ENCODE peak calls at places on chromosomes 7 and 10, in five cellular contexts. I, E, O, X and L are unnamed samples. For H3K4me1, the result is how much of the 10 kb centered on the place peaks cover.

GRCh38 chr7:129010075-129010474 is 44.8 kb downstream of the TNPO3 start:
- DNase-seq in I (no peak), X (no peak), E (no peak), O (no peak), L (no peak)

GRCh38 chr7:151963895-151964870 is 7.9 kb downstream of the GALNTL5 start:
- DNase-seq in X (no peak), O (no peak), I (peak), E (no peak), L (peak)

GRCh38 chr7:17490825-17491224 is 192.4 kb downstream of the AHR start:
- DNase-seq in I (no peak), E (no peak), X (no peak), O (no peak), L (no peak)

GRCh38 chr7:29807179-29807841 is 1.0 kb downstream of the WIPF3 start:
- DNase-seq in E (peak), X (peak), O (no peak), I (peak), L (no peak)

GRCh38 chr10:2508971-2509605 is 558.3 kb upstream of the PFKP start:
- DNase-seq in E (no peak), O (peak), X (no peak), I (no peak), L (no peak)

GRCh38 chr7:30596721-30597120 is 2.0 kb downstream of the GARS1 start:
- DNase-seq in I (no peak), E (no peak), O (peak), X (no peak), L (no peak)

GRCh38 chr7:28793383-28793782 is 164.7 kb downstream of the TRIL start:
- DNase-seq in X (no peak), E (no peak), O (no peak), I (peak), L (no peak)

GRCh38 chr7:111384065-111384891 is 178.0 kb downstream of the IMMP2L start:
- DNase-seq in I (no peak), X (no peak), E (no peak), O (peak), L (no peak)

GRCh38 chr10:60372436-60372835 is 17.2 kb downstream of the ANK3 start:
- DNase-seq in E (no peak), O (no peak), I (no peak), X (no peak), L (no peak)

GRCh38 chr7:127884066-127884559 is 147.1 kb downstream of the LRRC4 start:
- DNase-seq in E (no peak), I (peak), X (no peak), O (no peak), L (no peak)

GRCh38 chr10:29554660-29555059 is 80.1 kb downstream of the SVIL start:
- DNase-seq in X (no peak), I (no peak), O (peak), E (no peak), L (peak)

GRCh38 chr10:126012485-126012884 is 116.1 kb downstream of the FANK1 start:
- DNase-seq in O (peak), I (no peak), E (no peak), X (no peak), L (no peak)

GRCh38 chr7:80511964-80512363 is at the start of gene GNAT3:
- DNase-seq in I (no peak), X (no peak), E (no peak), O (no peak), L (no peak)

GRCh38 chr7:148503900-148504487 is 86.6 kb upstream of the C7orf33 start:
- DNase-seq in X (no peak), I (no peak), O (peak), E (no peak), L (no peak)

GRCh38 chr7:47518827-47519226 is 63.1 kb downstream of the TNS3 start:
- DNase-seq in X (no peak), E (peak), I (no peak), O (peak), L (no peak)

GRCh38 chr10:125411724-125412123 is 251.4 kb upstream of the CTBP2 start:
- DNase-seq in X (no peak), O (peak), I (no peak), E (no peak), L (peak)

GRCh38 chr10:5762531-5762930 is 50.7 kb downstream of the GDI2 start:
- DNase-seq in O (no peak), I (no peak), X (no peak), E (no peak), L (no peak)

GRCh38 chr10:79399242-79399831 is 46.1 kb downstream of the ZCCHC24 start:
- DNase-seq in E (peak), X (peak), I (peak), O (peak), L (peak)

DNA sequence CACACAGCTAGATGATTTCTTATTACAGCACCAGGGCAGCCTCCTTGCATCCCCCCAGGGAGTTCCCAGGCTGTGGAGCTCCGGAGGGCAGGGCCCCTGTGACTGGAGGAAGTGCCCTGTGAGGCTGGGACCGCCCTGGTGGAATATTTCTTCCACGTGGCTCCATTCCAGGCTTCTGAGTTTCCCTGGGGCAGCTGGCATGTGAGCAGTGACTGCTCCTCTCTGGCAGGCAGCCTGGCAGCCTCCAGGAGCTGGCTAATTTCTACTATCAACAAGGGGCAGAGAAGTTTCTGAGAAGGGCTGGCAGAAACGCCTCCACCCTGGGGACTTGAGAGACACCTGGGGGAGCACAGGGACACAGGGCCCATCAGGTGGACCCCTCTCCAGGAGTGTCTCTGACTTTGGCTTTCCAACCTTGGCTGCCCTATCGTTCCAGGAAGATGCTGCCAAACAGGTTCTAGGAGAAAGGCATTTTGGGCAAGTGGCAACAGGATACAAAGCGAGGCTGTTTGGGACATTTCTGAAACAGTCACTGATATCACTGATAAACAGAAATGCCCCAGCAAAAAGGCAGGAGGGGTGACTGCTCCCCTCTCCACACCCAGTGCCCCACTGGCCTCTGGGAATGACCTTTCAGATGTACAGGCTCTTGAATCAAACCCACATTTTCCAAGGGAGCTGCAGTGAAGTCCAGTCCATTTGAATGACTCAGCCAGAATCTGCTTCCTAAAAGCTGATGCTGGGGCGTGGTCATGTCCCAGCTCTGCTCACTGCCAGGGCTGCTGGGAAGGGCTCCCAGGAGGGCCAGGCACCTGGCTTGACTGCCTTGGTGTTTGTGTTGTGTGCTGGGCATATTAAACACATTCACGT is 16.1 kb downstream of the MYOF start:
- DNase-seq in O (peak), X (peak), I (peak), E (peak), L (peak)
- H3K4me1 ChIP-seq in O (under half), X (under half), I (half or more), E (half or more), L (half or more)

GRCh38 chr7:147413243-147413642 is 1177.3 kb upstream of the C7orf33 start:
- DNase-seq in X (no peak), E (no peak), O (no peak), I (no peak), L (no peak)
- H3K4me3 ChIP-seq in X (no peak), E (no peak), O (peak), I (no peak), L (no peak)

GRCh38 chr10:117166420-117167345 is 28.6 kb upstream of the VAX1 start:
- DNase-seq in X (peak), I (no peak), O (no peak), E (no peak), L (no peak)

GRCh38 chr10:117164878-117165556 is 26.9 kb upstream of the VAX1 start:
- DNase-seq in X (no peak), O (no peak), I (no peak), E (no peak), L (no peak)

GRCh38 chr10:117167346-117168134 is 29.5 kb upstream of the VAX1 start:
- DNase-seq in I (no peak), O (no peak), X (peak), E (no peak), L (no peak)

GRCh38 chr10:117163954-117164292 is 25.9 kb upstream of the VAX1 start:
- DNase-seq in X (no peak), I (no peak), E (no peak), O (no peak), L (no peak)

DNA sequence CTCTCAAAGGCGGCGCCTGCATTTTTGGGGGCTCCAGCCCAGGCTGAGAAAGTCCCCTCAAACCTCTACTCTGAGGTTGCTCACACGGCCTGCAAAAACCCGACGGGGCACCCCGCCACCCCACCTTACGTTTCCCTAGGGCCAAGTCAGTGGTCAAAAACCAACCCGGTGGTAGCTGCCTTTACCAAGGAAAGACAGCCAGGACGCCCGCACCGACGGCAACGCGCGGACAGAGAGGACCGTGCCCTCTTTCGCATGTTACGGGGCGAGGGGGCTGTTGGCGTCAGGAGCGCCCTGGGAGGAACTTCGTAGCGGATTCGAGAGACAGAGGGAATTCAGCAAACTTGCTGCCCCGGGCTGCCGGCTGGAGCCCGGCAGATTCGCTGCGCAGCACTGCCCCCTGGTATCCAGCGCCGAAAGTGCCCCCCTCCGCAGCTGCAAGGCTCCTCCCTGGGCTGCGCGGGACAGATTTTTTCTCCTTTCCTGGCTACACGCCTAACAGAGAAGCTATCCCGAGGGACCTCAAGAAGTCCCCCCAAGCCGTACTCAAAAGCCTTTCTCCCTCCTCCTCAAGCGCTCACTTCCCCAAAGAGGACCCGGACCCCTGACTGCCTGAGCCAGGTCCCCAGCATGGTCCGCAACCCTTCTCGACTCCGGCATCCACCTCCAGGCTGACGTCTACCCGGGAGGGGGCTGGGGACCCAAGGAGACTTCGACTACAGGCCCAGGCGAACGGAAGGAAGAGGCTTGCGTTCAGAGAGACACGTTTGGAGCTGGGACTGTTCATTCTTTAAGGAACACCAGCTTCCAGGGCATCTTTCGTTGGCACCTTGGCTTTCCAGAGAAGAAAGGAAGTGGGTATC is 27.7 kb upstream of the VAX1 start:
- DNase-seq in X (peak), I (no peak), E (peak), O (peak), L (peak)
- H3K4me1 ChIP-seq in X (under half), I (under half), E (under half), O (under half), L (under half)

DNA sequence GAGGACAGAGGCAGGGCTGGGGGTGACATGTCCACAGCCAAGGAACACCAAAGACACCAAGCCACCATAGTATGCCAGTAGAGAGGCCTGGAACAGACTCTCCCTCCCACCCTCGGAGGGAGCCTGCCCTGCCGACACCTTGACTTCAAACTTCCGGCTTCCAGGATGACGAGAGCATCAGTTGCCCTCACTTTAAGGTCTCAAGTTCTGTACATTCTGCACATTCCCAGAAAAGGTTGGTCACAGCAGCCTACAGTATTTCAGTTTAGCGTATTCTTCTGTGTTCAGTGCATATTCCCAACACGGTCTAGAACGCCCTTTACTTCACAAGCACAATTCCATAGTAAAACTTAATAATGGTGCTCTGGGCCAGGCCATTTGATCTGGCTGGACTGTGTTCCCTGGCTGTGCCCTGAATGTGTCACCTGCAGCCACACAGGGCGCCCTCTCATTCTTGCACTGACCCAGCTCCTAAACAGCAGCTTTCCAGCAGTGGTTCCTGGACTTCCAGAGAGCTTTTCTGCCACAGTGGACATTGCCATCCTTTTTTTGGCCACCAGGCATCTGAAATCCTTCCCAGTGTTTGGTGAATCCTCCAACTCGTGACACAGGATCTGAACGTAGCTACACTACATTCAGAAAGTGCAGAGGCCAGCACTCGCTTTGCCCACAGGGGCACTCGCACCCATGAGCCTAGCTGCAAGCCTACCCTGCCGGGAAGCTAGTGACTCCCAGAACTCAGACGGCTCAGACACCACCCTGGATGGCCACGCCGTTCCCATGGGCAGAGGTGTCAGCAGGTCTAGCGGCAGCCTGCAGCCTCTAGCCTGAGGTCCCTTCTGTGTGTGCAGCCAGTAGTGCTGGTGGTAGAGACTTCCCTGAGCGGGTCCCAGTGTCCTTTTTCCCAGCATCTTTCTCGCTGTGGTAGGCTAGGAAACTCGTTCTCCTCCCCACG is 36.4 kb upstream of the INSIG1 start:
- DNase-seq in X (no peak), O (no peak), E (no peak), I (no peak), L (no peak)
- H3K4me3 ChIP-seq in X (no peak), O (no peak), E (no peak), I (no peak), L (no peak)

GRCh38 chr10:46328853-46329689 is 42.3 kb downstream of the ANTXRL start:
- DNase-seq in I (no peak), E (no peak), O (no peak), X (no peak), L (no peak)
- H3K4me1 ChIP-seq in I (under half), E (under half), O (under half), X (under half), L (under half)

GRCh38 chr7:104993217-104993857 is 20.7 kb upstream of the KMT2E start:
- DNase-seq in I (no peak), X (no peak), O (no peak), E (no peak), L (no peak)

GRCh38 chr7:105001652-105002184 is 12.3 kb upstream of the KMT2E start:
- DNase-seq in X (no peak), E (no peak), O (no peak), I (no peak), L (no peak)

GRCh38 chr7:105000927-105001336 is 13.1 kb upstream of the KMT2E start:
- DNase-seq in I (no peak), O (no peak), E (no peak), X (no peak), L (no peak)

GRCh38 chr7:105000190-105000589 is 13.8 kb upstream of the KMT2E start:
- DNase-seq in X (no peak), O (no peak), E (no peak), I (no peak), L (no peak)

DNA sequence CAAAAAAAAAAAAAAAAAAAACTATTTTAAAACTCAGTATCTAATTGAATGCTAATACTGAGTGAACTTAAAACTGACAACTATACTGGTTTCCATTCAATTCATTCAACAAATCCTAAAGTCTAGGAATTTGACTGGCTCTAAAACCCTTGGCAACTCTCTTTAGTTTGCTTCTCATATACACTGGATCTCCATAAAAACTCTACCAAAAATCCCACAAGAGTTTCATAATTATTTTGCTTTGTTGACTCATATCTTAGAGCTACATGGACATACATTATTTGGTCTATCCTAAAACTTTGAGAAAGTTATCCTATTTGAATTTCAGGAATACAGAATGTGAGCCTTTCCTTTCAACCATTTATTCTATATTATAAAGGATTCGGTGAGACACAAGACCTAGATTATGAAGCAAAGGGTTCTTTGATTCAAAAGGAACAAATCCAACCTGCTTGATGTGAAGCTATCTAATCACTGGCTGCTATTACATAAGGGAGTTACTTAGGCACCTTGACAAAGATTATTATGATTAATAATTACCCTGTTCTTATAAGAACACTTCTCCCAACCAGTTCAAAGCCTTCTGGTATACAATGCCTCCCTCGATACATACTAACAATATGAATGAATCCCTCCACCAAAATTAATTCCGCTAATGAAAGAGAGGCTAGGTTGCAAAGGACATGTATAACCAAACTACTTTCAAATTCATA is 15.8 kb upstream of the KMT2E start:
- DNase-seq in I (no peak), O (no peak), E (no peak), X (no peak), L (no peak)
- H3K4me3 ChIP-seq in I (no peak), O (no peak), E (no peak), X (no peak), L (no peak)

DNA sequence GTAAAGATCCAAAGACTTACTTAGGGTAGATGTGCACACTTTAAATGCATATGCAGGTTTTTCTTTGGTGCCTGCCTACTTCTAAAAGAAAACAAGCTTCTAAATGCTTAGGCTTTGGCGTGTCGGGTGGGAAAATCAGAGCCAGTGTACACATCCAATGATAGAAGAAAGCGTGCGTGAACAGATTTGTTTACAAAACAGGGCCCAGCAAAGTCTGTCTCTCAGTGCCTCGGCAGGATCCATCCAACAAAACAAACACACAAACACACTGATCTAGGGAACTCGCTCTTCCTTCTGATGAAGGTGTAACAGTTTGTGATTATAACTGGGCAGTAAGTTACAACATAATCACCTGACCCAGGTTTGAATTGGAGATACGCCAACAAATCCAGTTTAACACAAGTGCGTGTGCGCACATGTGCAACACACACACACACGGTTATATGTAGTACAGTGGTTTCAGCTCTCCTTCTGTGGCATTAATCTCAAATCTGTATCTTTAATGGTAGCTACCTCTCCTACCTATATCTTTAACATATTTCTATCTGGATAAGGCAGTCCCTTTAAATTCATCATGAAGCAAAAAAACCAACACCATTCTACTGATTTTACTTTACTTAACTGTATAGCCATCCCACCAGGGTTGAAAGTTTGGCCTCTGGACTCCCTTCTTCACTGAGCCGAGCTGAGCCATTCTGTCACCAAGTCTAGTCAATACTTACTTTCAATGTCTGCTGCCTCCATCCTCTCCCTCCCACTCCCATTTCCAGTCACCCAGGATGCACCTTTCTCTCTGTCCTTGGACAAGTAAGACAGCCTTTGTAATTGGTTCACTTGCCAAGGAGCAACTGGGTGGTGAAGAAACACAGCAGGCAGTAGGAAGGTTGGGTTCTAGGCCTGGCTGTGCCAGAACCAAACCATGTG is 184.4 kb upstream of the KLF14 start:
- DNase-seq in I (no peak), X (no peak), E (no peak), O (peak), L (no peak)
- H3K4me1 ChIP-seq in I (half or more), X (under half), E (half or more), O (under half), L (half or more)

GRCh38 chr10:34797155-34797554 is 17.9 kb downstream of the PARD3 start:
- DNase-seq in E (no peak), X (no peak), O (no peak), I (no peak), L (no peak)
- H3K4me3 ChIP-seq in E (no peak), X (no peak), O (no peak), I (no peak), L (no peak)